ENCODE peak calls at places on chromosome 17, in nine cellular contexts. F is activated T-cell treated with anti-CD3 and anti-CD28 coated beads, Interleukin-2, amount 50 U/mL, for 72 hours; G is Daoy; V is ecto neural progenitor cell; T is stimulated activated CD4-positive, alpha-beta T cell treated with anti-CD3 and anti-CD28 coated beads, Interleukin-4, amount 100 ng/mL, for 4 hours; L is T-helper 22 cell; Z is HuH-7.5; N is fibroblast of pulmonary artery; O is T-helper 9 cell. U is an unnamed sample.

GRCh38 chr17:80737106-80738019 is 192.7 kb downstream of the RPTOR start:
- DNase-seq in F (no peak), G (no peak), N (no peak), Z (no peak), T (no peak), L (no peak), V (no peak), O (no peak), U (no peak)

GRCh38 chr17:78381601-78382168 is 3.2 kb downstream of the PGS1 start:
- DNase-seq in O (peak; percentile 26), G (no peak), N (no peak), Z (no peak), V (no peak), T (peak; percentile 43), L (peak; percentile 67), F (peak; percentile 58), U (peak; percentile 80)

GRCh38 chr17:62780273-62780672 is 27.8 kb downstream of the MARCHF10 start:
- DNase-seq in N (no peak), L (no peak), G (peak; percentile 51), F (no peak), T (no peak), Z (no peak), V (no peak), O (no peak), U (no peak)

GRCh38 chr17:74840989-74841666 is 18.6 kb downstream of the GRIN2C start:
- DNase-seq in Z (no peak), F (no peak), L (no peak), N (peak; percentile 49), O (no peak), G (peak; percentile 41), V (no peak), T (no peak), U (peak; percentile 43)

GRCh38 chr17:5759501-5759925 is 175.2 kb upstream of the NLRP1 start:
- DNase-seq in G (no peak), N (peak; percentile 90), V (peak; percentile 20), F (no peak), T (no peak), L (no peak), O (no peak), Z (no peak), U (no peak)

GRCh38 chr17:65530985-65531507 is 30.4 kb downstream of the AXIN2 start:
- DNase-seq in L (no peak), V (no peak), T (no peak), F (no peak), Z (peak; percentile 41), G (no peak), N (peak; percentile 97), O (no peak), U (no peak)

GRCh38 chr17:44905006-44906000 is 6.1 kb upstream of the EFTUD2 start:
- DNase-seq in G (peak; percentile 11), L (no peak), V (no peak), T (no peak), N (no peak), O (no peak), F (no peak), Z (no peak), U (no peak)

GRCh38 chr17:71757156-71757555 is 363.7 kb upstream of the SOX9 start:
- DNase-seq in O (no peak), F (no peak), T (no peak), L (no peak), Z (no peak), G (no peak), N (no peak), V (no peak), U (no peak)

GRCh38 chr17:8997994-8998628 is 23.2 kb upstream of the NTN1 start:
- DNase-seq in T (peak; percentile 75), O (peak; percentile 76), L (peak; percentile 56), Z (no peak), G (peak; percentile 63), V (peak; percentile 86), N (peak; percentile 62), F (peak; percentile 78), U (peak; percentile 26)

GRCh38 chr17:43871947-43872690 is 25.1 kb downstream of the CD300LG start:
- DNase-seq in G (no peak), F (no peak), O (no peak), T (no peak), V (no peak), L (no peak), N (no peak), Z (no peak), U (no peak)

GRCh38 chr17:69474171-69474831 is 59.8 kb downstream of the MAP2K6 start:
- DNase-seq in V (peak; percentile 60), O (no peak), F (no peak), L (no peak), Z (no peak), G (no peak), T (no peak), N (no peak), U (no peak)

GRCh38 chr17:41492771-41493170 is 3.1 kb upstream of the KRT36 start:
- DNase-seq in F (no peak), O (no peak), Z (no peak), N (peak; percentile 70), G (peak; percentile 74), L (no peak), V (no peak), T (no peak), U (peak; percentile 67)

GRCh38 chr17:20008242-20009051 is 712 bp upstream of the SPECC1 start:
- DNase-seq in L (no peak), T (peak; percentile 2), N (peak; percentile 3), F (peak; percentile 39), Z (no peak), G (peak; percentile 57), V (peak; percentile 77), O (peak; percentile 6), U (no peak)

GRCh38 chr17:55259684-55260111 is 5.1 kb upstream of the HLF start:
- DNase-seq in F (no peak), L (no peak), O (no peak), T (no peak), V (no peak), N (no peak), G (no peak), Z (no peak), U (no peak)

GRCh38 chr17:41511130-41511529 is 5.7 kb upstream of the KRT13 start:
- DNase-seq in F (no peak), N (no peak), L (no peak), V (no peak), O (no peak), Z (no peak), T (no peak), G (no peak), U (no peak)

GRCh38 chr17:63156986-63157385 is 191.0 kb downstream of the TANC2 start:
- DNase-seq in F (no peak), L (no peak), Z (no peak), O (no peak), T (no peak), V (no peak), G (no peak), N (no peak), U (no peak)

GRCh38 chr17:50201226-50201854 is at the start of gene COL1A1:
- DNase-seq in Z (no peak), G (peak; percentile 85), V (no peak), F (no peak), T (no peak), L (no peak), O (no peak), N (peak; percentile 87), U (peak; percentile 88)

GRCh38 chr17:78411241-78411855 is 32.9 kb downstream of the PGS1 start:
- DNase-seq in G (no peak), L (no peak), F (no peak), O (no peak), T (no peak), V (no peak), Z (no peak), N (no peak), U (peak; percentile 74)

GRCh38 chr17:1945621-1946020 is 79.5 kb downstream of the RTN4RL1 start:
- DNase-seq in N (no peak), O (no peak), Z (no peak), T (no peak), V (no peak), F (no peak), L (no peak), G (no peak), U (no peak)

GRCh38 chr17:77909236-77909635 is 49.3 kb upstream of the TNRC6C start:
- DNase-seq in G (no peak), L (no peak), F (no peak), Z (no peak), V (no peak), N (peak; percentile 10), O (no peak), T (no peak), U (no peak)